ENCODE peak calls at places on chromosomes 16 and 17, in eight cellular contexts. H is heart right ventricle; N is right atrium auricular region; C is CD8-positive, alpha-beta T cell; U is CD8-positive, alpha-beta memory T cell; D is cardiac muscle cell; F is fibroblast of lung; O is PC-9. W is an unnamed sample.
A peak's percentile ranks its signal among the peaks of the same experiment; 100 is the strongest.

GRCh38 chr16:85048921-85049562 is 21.4 kb downstream of the KIAA0513 start:
- DNase-seq in H (no peak), N (no peak), C (no peak), U (no peak), D (no peak), F (no peak), O (no peak), W (no peak)

GRCh38 chr17:15083225-15083624 is 181.9 kb downstream of the PMP22 start:
- DNase-seq in H (peak; percentile 16), N (no peak), C (no peak), U (no peak), D (no peak), F (no peak), O (no peak), W (no peak)

GRCh38 chr17:7354262-7354781 is 634 bp upstream of the TMEM95 start:
- DNase-seq in H (no peak), N (no peak), C (no peak), U (no peak), D (peak; percentile 36), F (peak; percentile 70), O (no peak), W (no peak)

GRCh38 chr16:13907431-13907830 is 12.5 kb upstream of the ERCC4 start:
- DNase-seq in H (no peak), N (no peak), C (no peak), U (no peak), D (no peak), F (no peak), O (no peak), W (no peak)

GRCh38 chr17:49359990-49360795 is 1.9 kb downstream of the ZNF652 start:
- DNase-seq in H (no peak), N (no peak), C (peak; percentile 31), U (no peak), D (no peak), F (no peak), O (no peak), W (no peak)

GRCh38 chr16:46620265-46621005 is 744 bp downstream of the SHCBP1 start:
- DNase-seq in H (no peak), N (no peak), C (no peak), U (no peak), D (no peak), F (peak; percentile 24), O (no peak), W (no peak)

GRCh38 chr16:12625068-12625467 is 178.6 kb downstream of the CPPED1 start:
- DNase-seq in H (no peak), N (no peak), C (no peak), U (no peak), D (no peak), F (no peak), O (no peak), W (no peak)

GRCh38 chr16:58502217-58502921 is 2.4 kb downstream of the NDRG4 start:
- DNase-seq in H (no peak), N (no peak), C (no peak), U (no peak), D (no peak), F (no peak), O (no peak), W (no peak)

GRCh38 chr16:13767215-13767614 is 152.7 kb upstream of the ERCC4 start:
- DNase-seq in H (no peak), N (no peak), C (no peak), U (no peak), D (peak; percentile 7), F (no peak), O (peak; percentile 11), W (no peak)

GRCh38 chr16:85227924-85228462 is 115.7 kb upstream of the CIBAR2 start:
- DNase-seq in H (no peak), N (no peak), C (no peak), U (no peak), D (peak; percentile 69), F (peak; percentile 85), O (no peak), W (no peak)

GRCh38 chr16:88506723-88507122 is 53.6 kb downstream of the ZFPM1 start:
- DNase-seq in H (no peak), N (no peak), C (no peak), U (no peak), D (no peak), F (no peak), O (no peak), W (no peak)

GRCh38 chr16:68901910-68902309 is 58.6 kb downstream of the TANGO6 start:
- DNase-seq in H (no peak), N (no peak), C (no peak), U (no peak), D (no peak), F (peak; percentile 68), O (no peak), W (no peak)

GRCh38 chr16:59611556-59611955 is 877.4 kb upstream of the GOT2 start:
- DNase-seq in H (no peak), N (no peak), C (no peak), U (no peak), D (no peak), F (peak; percentile 61), O (no peak), W (no peak)

GRCh38 chr17:3802461-3803307 is 1.7 kb upstream of the ITGAE start:
- DNase-seq in H (no peak), N (peak; percentile 72), C (no peak), U (no peak), D (no peak), F (peak; percentile 95), O (no peak), W (no peak)

GRCh38 chr16:63005356-63005755 is 969.1 kb upstream of the CDH8 start:
- DNase-seq in H (no peak), N (no peak), C (no peak), U (no peak), D (no peak), F (no peak), O (no peak), W (no peak)

GRCh38 chr17:39152134-39152884 is 872 bp upstream of the PLXDC1 start:
- DNase-seq in H (peak; percentile 39), N (no peak), C (peak; percentile 64), U (no peak), D (peak; percentile 56), F (no peak), O (no peak), W (no peak)

GRCh38 chr16:77437859-77438258 is 3.0 kb upstream of the ADAMTS18 start:
- DNase-seq in H (no peak), N (no peak), C (no peak), U (no peak), D (peak; percentile 25), F (no peak), O (no peak), W (no peak)

GRCh38 chr17:66123163-66123562 is 68.8 kb downstream of the CEP112 start:
- DNase-seq in H (no peak), N (no peak), C (no peak), U (no peak), D (peak; percentile 4), F (peak; percentile 62), O (no peak), W (no peak)

GRCh38 chr16:78775161-78775561 is 675.7 kb downstream of the WWOX start:
- DNase-seq in H (no peak), N (no peak), C (no peak), U (no peak), D (no peak), F (no peak), O (no peak), W (no peak)

GRCh38 chr16:15403392-15403995 is 7.9 kb downstream of the MPV17L start:
- DNase-seq in H (no peak), N (no peak), C (no peak), U (no peak), D (no peak), F (peak; percentile 24), O (peak; percentile 25), W (no peak)

GRCh38 chr17:82107341-82107860 is 9.4 kb upstream of the FASN start:
- DNase-seq in H (no peak), N (no peak), C (no peak), U (no peak), D (no peak), F (no peak), O (no peak), W (no peak)
- H3K4me1 ChIP-seq in H (peaks cover 13% of the 10 kb centered on the region), N (no peaks in the 10 kb centered on the region), C (peaks cover 22% of the 10 kb centered on the region), U (peaks cover 28% of the 10 kb centered on the region), D (peaks cover 31% of the 10 kb centered on the region), F (peaks cover 10% of the 10 kb centered on the region), O (peaks cover 57% of the 10 kb centered on the region), W (peaks cover 27% of the 10 kb centered on the region)

DNA sequence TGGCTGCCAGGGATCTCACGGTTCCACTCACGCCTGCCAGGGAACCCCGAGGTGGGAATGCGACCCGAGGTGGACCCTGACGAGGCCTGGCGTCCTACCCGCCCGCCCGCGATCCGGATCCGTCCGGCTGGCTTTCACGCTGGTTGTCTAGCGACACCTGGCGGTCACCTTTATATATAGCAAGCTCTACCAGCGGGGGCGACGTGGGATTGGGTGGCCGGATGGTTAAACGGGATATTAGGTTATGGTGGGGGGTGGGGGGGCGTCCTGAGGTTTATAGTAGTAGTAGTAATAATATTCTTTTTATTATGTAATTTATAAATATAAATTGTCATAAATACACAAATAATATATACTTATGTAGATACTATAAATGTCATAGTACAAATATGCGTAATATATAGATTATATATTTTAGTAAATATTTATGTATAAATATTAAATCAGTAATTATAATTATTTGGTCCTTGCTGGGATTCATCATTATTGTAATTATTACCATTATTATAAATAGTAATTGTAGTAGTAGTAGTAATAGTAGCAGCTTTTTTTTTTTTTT is 136.9 kb downstream of the KCNJ12 start:
- DNase-seq in H (peak; percentile 73), N (peak; percentile 78), C (peak; percentile 68), U (peak; percentile 66), D (peak; percentile 90), F (peak; percentile 57), O (peak; percentile 67), W (peak; percentile 52)
- H3K4me3 ChIP-seq in H (no peak overlapping the region), N (peak overlapping the region; percentile 19), C (no peak overlapping the region), U (no peak overlapping the region), D (no peak overlapping the region), F (peak overlapping the region; percentile 36), O (peak overlapping the region; percentile 49), W (no peak overlapping the region)

GRCh38 chr17:80790021-80790765 is 201.4 kb upstream of the CHMP6 start:
- DNase-seq in H (no peak), N (no peak), C (peak; percentile 29), U (no peak), D (no peak), F (peak; percentile 10), O (no peak), W (no peak)
- H3K4me1 ChIP-seq in H (peaks cover 22% of the 10 kb centered on the region), N (no peaks in the 10 kb centered on the region), C (peaks cover 72% of the 10 kb centered on the region), U (peaks cover 76% of the 10 kb centered on the region), D (peaks cover 9% of the 10 kb centered on the region), F (peaks cover 50% of the 10 kb centered on the region), O (peaks cover 46% of the 10 kb centered on the region), W (peaks cover 53% of the 10 kb centered on the region)

GRCh38 chr17:28661635-28662526 is at the start of the genes SDF2 and SUPT6H:
- DNase-seq in H (peak; percentile 89), N (peak; percentile 90), C (peak; percentile 96), U (peak; percentile 90), D (peak; percentile 93), F (peak; percentile 79), O (peak; percentile 84), W (peak; percentile 89)

GRCh38 chr17:28667870-28668269 is 5.9 kb downstream of the SUPT6H start:
- DNase-seq in H (no peak), N (no peak), C (no peak), U (no peak), D (no peak), F (no peak), O (no peak), W (no peak)

GRCh38 chr17:28662527-28662829 is 473 bp downstream of the SUPT6H start:
- DNase-seq in H (no peak), N (no peak), C (no peak), U (no peak), D (no peak), F (no peak), O (no peak), W (no peak)

GRCh38 chr17:28665994-28666393 is 4.0 kb downstream of the SUPT6H start:
- DNase-seq in H (no peak), N (no peak), C (no peak), U (no peak), D (no peak), F (no peak), O (no peak), W (no peak)

GRCh38 chr17:28663723-28664122 is 1.7 kb downstream of the SUPT6H start:
- DNase-seq in H (no peak), N (no peak), C (no peak), U (no peak), D (no peak), F (no peak), O (no peak), W (no peak)
- H3K4me3 ChIP-seq in H (no peak overlapping the region), N (no peak overlapping the region), C (no peak overlapping the region), U (no peak overlapping the region), D (no peak overlapping the region), F (peak overlapping the region; percentile 85), O (peak overlapping the region; percentile 80), W (no peak overlapping the region)